ENCODE peak calls at places on chromosome 13, in ten cellular contexts. M is left ventricle myocardium inferior, N is ascending aorta, Y is tibial artery, U is DND-41, P is choroid plexus epithelial cell, X is AG10803, V is cardiac muscle cell, A is bronchial epithelial cell, B is PC-3. D is an unnamed sample.

GRCh38 chr13:76764916-76765315 is 121.3 kb downstream of the KCTD12 start:
- DNase-seq in M (no peak), N (no peak), Y (no peak), U (no peak), P (no peak), X (no peak), V (no peak), A (no peak), B (no peak), D (no peak)

GRCh38 chr13:110263906-110264305 is 43.1 kb downstream of the COL4A1 start:
- DNase-seq in M (peak; percentile 68), N (no peak), Y (no peak), U (no peak), P (no peak), X (no peak), V (no peak), A (no peak), B (no peak), D (no peak)

GRCh38 chr13:27273658-27274425 is 3.2 kb downstream of the RASL11A start:
- DNase-seq in M (no peak), N (peak; percentile 38), Y (peak; percentile 87), U (no peak), P (peak; percentile 86), X (no peak), V (peak; percentile 14), A (no peak), B (no peak), D (no peak)

GRCh38 chr13:52804202-52804641 is 44.2 kb downstream of the PCDH8 start:
- DNase-seq in M (no peak), N (no peak), Y (no peak), U (no peak), P (peak; percentile 2), X (no peak), V (no peak), A (no peak), B (no peak), D (no peak)

GRCh38 chr13:75749407-75749806 is 113.3 kb downstream of the LMO7 start:
- DNase-seq in M (no peak), N (peak; percentile 44), Y (peak; percentile 88), U (no peak), P (no peak), X (peak; percentile 67), V (no peak), A (peak; percentile 40), B (peak; percentile 36), D (peak; percentile 7)

GRCh38 chr13:25657062-25657588 is 285.4 kb downstream of the ATP8A2 start:
- DNase-seq in M (no peak), N (no peak), Y (no peak), U (no peak), P (no peak), X (no peak), V (no peak), A (no peak), B (no peak), D (no peak)

GRCh38 chr13:83085186-83085900 is 796.9 kb downstream of the SLITRK1 start:
- DNase-seq in M (no peak), N (no peak), Y (no peak), U (no peak), P (peak; percentile 74), X (peak; percentile 50), V (no peak), A (no peak), B (peak; percentile 50), D (no peak)

GRCh38 chr13:71831716-71832115 is 35.3 kb downstream of the DACH1 start:
- DNase-seq in M (no peak), N (no peak), Y (no peak), U (no peak), P (peak; percentile 41), X (no peak), V (no peak), A (no peak), B (no peak), D (no peak)

GRCh38 chr13:109368230-109368629 is 418.2 kb downstream of the IRS2 start:
- DNase-seq in M (no peak), N (no peak), Y (no peak), U (no peak), P (no peak), X (no peak), V (no peak), A (no peak), B (no peak), D (no peak)

GRCh38 chr13:40145139-40145538 is 489.7 kb downstream of the COG6 start:
- DNase-seq in M (no peak), N (no peak), Y (no peak), U (no peak), P (no peak), X (no peak), V (no peak), A (no peak), B (no peak), D (no peak)

GRCh38 chr13:112202966-112203365 is 136.0 kb downstream of the SOX1 start:
- DNase-seq in M (no peak), N (no peak), Y (no peak), U (no peak), P (no peak), X (no peak), V (no peak), A (no peak), B (no peak), D (no peak)

GRCh38 chr13:66635526-66635925 is 594.6 kb downstream of the PCDH9 start:
- DNase-seq in M (no peak), N (no peak), Y (no peak), U (no peak), P (peak; percentile 91), X (peak; percentile 79), V (no peak), A (peak; percentile 93), B (peak; percentile 69), D (no peak)

GRCh38 chr13:52846567-52847321 is 1.7 kb downstream of the PCDH8 start:
- DNase-seq in M (peak; percentile 55), N (no peak), Y (no peak), U (no peak), P (peak; percentile 10), X (peak; percentile 9), V (peak; percentile 90), A (no peak), B (no peak), D (no peak)

GRCh38 chr13:46297338-46297737 is 85.6 kb downstream of the LRRC63 start:
- DNase-seq in M (no peak), N (no peak), Y (no peak), U (peak; percentile 42), P (peak; percentile 67), X (peak; percentile 37), V (no peak), A (no peak), B (no peak), D (no peak)
- H3K4me3 ChIP-seq in M (no peak overlapping the region), N (no peak overlapping the region), Y (no peak overlapping the region), U (no peak overlapping the region), P (no peak overlapping the region), X (no peak overlapping the region), V (no peak overlapping the region), A (no peak overlapping the region), B (no peak overlapping the region), D (no peak overlapping the region)

GRCh38 chr13:19927117-19927734 is 31.3 kb upstream of the ZMYM2 start:
- DNase-seq in M (no peak), N (no peak), Y (no peak), U (no peak), P (peak; percentile 65), X (peak; percentile 32), V (no peak), A (peak; percentile 63), B (peak; percentile 71), D (no peak)
- TF ChIP-seq CTCF in M (peak; percentile 54), N (peak; percentile 15), Y (peak; percentile 41), U (peak; percentile 62), P (peak; percentile 63), X (peak; percentile 59), V (peak; percentile 22), A (peak; percentile 37), B (peak; percentile 91), D (peak; percentile 36)

GRCh38 chr13:94192576-94192975 is 286.9 kb downstream of the DCT start:
- DNase-seq in M (no peak), N (no peak), Y (no peak), U (peak; percentile 8), P (peak; percentile 63), X (no peak), V (peak; percentile 30), A (peak; percentile 3), B (peak; percentile 53), D (peak; percentile 52)

GRCh38 chr13:94199135-94199534 is 280.3 kb downstream of the DCT start:
- DNase-seq in M (no peak), N (no peak), Y (no peak), U (no peak), P (no peak), X (no peak), V (no peak), A (no peak), B (no peak), D (no peak)

GRCh38 chr13:94198666-94199065 is 280.8 kb downstream of the DCT start:
- DNase-seq in M (no peak), N (no peak), Y (no peak), U (no peak), P (peak; percentile 86), X (no peak), V (no peak), A (no peak), B (no peak), D (no peak)

GRCh38 chr13:94195715-94196114 is 283.8 kb downstream of the DCT start:
- DNase-seq in M (no peak), N (no peak), Y (no peak), U (no peak), P (peak; percentile 98), X (peak; percentile 82), V (peak; percentile 13), A (peak; percentile 22), B (peak; percentile 51), D (no peak)

GRCh38 chr13:94196426-94196825 is 283.1 kb downstream of the DCT start:
- DNase-seq in M (no peak), N (no peak), Y (no peak), U (no peak), P (no peak), X (no peak), V (peak; percentile 30), A (no peak), B (no peak), D (no peak)
- H3K4me3 ChIP-seq in M (no peak overlapping the region), N (no peak overlapping the region), Y (no peak overlapping the region), U (no peak overlapping the region), P (no peak overlapping the region), X (no peak overlapping the region), V (no peak overlapping the region), A (no peak overlapping the region), B (no peak overlapping the region), D (no peak overlapping the region)

DNA sequence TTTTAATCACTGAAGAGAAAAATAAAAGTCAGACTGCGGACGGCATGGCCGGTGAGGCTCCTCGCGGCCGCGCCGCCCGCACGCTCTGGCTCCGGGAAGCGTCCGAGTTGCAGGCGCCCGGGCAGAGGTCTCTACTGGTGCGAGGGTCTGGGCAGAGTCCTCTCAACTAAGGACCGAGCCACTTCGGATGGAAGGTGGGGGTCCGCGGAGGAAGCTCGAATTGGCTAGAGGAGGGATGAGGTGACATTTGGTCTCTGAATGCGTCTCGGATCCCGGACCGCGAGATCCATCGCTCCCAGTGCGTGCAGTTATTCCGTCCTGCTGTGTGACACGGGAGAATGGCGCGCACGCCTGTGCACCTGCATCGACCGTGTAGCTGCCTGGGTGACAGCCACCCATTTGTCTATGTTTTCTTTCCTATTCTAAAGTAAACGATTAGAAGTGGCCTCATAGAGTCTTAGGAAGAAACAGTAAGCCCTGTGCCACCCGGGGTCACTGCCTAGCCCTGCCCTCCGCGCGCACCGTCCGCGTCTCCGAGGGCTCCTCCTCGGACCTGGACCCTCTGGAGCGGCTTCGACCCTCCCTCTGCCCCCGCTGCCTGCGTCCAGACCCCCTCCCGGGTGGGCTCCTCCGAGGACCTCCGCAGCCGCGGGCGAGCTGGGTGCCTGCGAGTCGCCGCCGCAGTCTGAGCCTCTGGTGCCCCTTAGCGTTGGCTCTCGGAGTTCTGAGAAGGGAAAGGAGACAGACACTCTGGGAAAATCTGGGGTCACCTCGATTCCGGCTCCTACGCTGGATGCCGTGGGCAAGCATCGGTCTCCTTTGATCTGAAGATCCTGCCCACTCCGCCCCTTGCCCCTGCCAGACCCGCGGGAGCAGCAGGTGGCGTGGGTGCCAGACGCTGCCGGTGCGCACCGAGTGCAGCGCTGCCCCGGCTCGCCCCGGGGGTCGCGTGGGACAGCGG is 347.4 kb downstream of the LIG4 start:
- DNase-seq in M (no peak), N (no peak), Y (no peak), U (no peak), P (peak; percentile 71), X (no peak), V (peak; percentile 70), A (no peak), B (peak; percentile 61), D (peak; percentile 91)
- TF ChIP-seq CTCF in M (peak; percentile 20), N (no peak), Y (peak; percentile 13), U (no peak), P (peak; percentile 80), X (peak; percentile 48), V (peak; percentile 59), A (peak; percentile 19), B (peak; percentile 84), D (peak; percentile 83)

D was measured in BE2C.